ENCODE peak calls at places on chromosomes 2 and 18, in ten cellular contexts. U is glutamatergic neuron, G is A549, X is lower lobe of right lung, H is kidney, P is transverse colon, E is astrocyte of the spinal cord, N is GM23338, B is PC-3, L is GM12864. Y is an unnamed sample.

GRCh38 chr18:56715121-56715520 is 64.0 kb downstream of the WDR7 start:
- DNase-seq in L (no peak), U (no peak), G (no peak), H (no peak), B (no peak), N (no peak), X (no peak), P (no peak), E (no peak), Y (no peak)

GRCh38 chr18:22276334-22276713 is 106.9 kb downstream of the GATA6 start:
- DNase-seq in N (no peak), U (no peak), L (no peak), H (peak), B (no peak), X (no peak), G (no peak), E (no peak), P (no peak), Y (no peak)

GRCh38 chr2:32812316-32812715 is 134.4 kb upstream of the LTBP1 start:
- DNase-seq in G (no peak), U (no peak), P (no peak), L (no peak), E (no peak), H (no peak), B (no peak), N (no peak), X (no peak), Y (no peak)

GRCh38 chr2:241903121-241904010 is 33.8 kb downstream of the RTP5 start:
- DNase-seq in P (no peak), G (no peak), H (peak), X (peak), B (no peak), L (no peak), E (no peak), U (no peak), N (no peak), Y (no peak)

GRCh38 chr2:1277634-1278033 is 135.6 kb upstream of the TPO start:
- DNase-seq in U (no peak), N (no peak), H (no peak), L (no peak), X (no peak), P (no peak), E (no peak), G (no peak), B (no peak), Y (no peak)

GRCh38 chr2:217905395-217905794 is 97.4 kb downstream of the TNS1 start:
- DNase-seq in L (no peak), E (no peak), B (no peak), H (no peak), G (no peak), U (no peak), X (peak), P (no peak), N (no peak), Y (no peak)

GRCh38 chr2:43459455-43459854 is 136.4 kb downstream of the THADA start:
- DNase-seq in P (no peak), G (no peak), N (no peak), B (peak), X (no peak), E (peak), H (no peak), U (no peak), L (no peak), Y (no peak)

GRCh38 chr18:3495691-3496090 is 45.7 kb downstream of the TGIF1 start:
- DNase-seq in U (no peak), G (no peak), B (no peak), X (no peak), P (no peak), L (no peak), H (no peak), N (no peak), E (no peak), Y (no peak)

GRCh38 chr2:1082456-1083205 is 132.0 kb downstream of the SNTG2 start:
- DNase-seq in X (no peak), B (no peak), N (peak), P (no peak), L (no peak), H (no peak), U (peak), G (no peak), E (no peak), Y (no peak)

GRCh38 chr2:61426267-61426897 is 44.5 kb downstream of the USP34 start:
- DNase-seq in P (peak), U (peak), N (peak), L (peak), E (no peak), H (no peak), B (peak), X (peak), G (peak), Y (no peak)

GRCh38 chr2:233802132-233802815 is 24.1 kb downstream of the MROH2A start:
- DNase-seq in X (no peak), E (no peak), P (no peak), U (no peak), G (no peak), N (no peak), L (no peak), H (peak), B (no peak), Y (peak)

GRCh38 chr2:40434638-40435296 is 17.1 kb downstream of the SLC8A1 start:
- DNase-seq in E (peak), G (peak), N (no peak), X (no peak), L (no peak), B (peak), P (no peak), H (no peak), U (no peak), Y (no peak)

GRCh38 chr2:98935777-98936132 is 270 bp downstream of the CRACDL start:
- DNase-seq in N (no peak), G (no peak), P (no peak), L (no peak), H (peak), U (no peak), X (no peak), E (no peak), B (no peak), Y (no peak)

GRCh38 chr2:67516899-67517530 is 119.9 kb downstream of the ETAA1 start:
- DNase-seq in G (no peak), X (no peak), E (peak), H (no peak), P (no peak), U (no peak), L (no peak), B (no peak), N (no peak), Y (no peak)

GRCh38 chr18:62279561-62279960 is 45.5 kb upstream of the TNFRSF11A start:
- DNase-seq in P (no peak), H (no peak), L (no peak), X (no peak), B (no peak), U (no peak), G (no peak), E (no peak), N (peak), Y (no peak)

GRCh38 chr2:223642496-223642895 is 40.3 kb upstream of the SCG2 start:
- DNase-seq in L (no peak), E (no peak), X (no peak), P (no peak), N (no peak), B (no peak), H (no peak), U (no peak), G (no peak), Y (no peak)

GRCh38 chr2:50614056-50614455 is 417.9 kb downstream of the NRXN1 start:
- DNase-seq in N (no peak), L (no peak), G (no peak), H (no peak), B (peak), P (no peak), X (no peak), U (no peak), E (peak), Y (no peak)

GRCh38 chr18:56538756-56539155 is 99.6 kb downstream of the TXNL1 start:
- DNase-seq in N (no peak), G (no peak), U (no peak), B (no peak), L (no peak), P (no peak), E (no peak), X (no peak), H (no peak), Y (no peak)

GRCh38 chr2:235149240-235149641 is 197.4 kb downstream of the SH3BP4 start:
- DNase-seq in G (no peak), E (peak), L (no peak), X (no peak), H (no peak), N (no peak), B (no peak), U (no peak), P (no peak), Y (peak)

GRCh38 chr2:207216454-207216853 is 50.7 kb upstream of the KLF7 start:
- DNase-seq in U (peak), L (no peak), X (no peak), H (no peak), G (no peak), E (no peak), N (no peak), B (no peak), P (no peak), Y (no peak)

DNA sequence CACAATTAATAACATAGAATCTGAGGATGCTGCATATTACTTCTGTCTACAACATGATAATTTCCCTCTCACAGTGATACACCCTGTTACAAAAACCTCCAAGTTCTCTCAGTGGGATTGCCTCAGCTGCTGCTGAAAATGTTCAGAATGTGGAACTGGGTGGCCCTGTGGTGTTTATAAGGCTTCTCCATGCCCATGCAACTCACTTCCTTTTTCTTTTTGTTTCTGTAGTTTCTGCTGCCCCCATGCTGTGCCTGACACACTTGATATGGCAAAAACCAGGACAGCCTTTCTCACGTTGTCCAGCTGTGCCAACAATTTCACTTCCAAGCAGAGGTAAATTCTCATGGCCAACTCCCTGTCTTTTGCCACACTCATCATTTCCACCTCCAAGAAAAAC is 206.2 kb downstream of the RPIA start:
- DNase-seq in E (no peak), U (no peak), P (no peak), L (no peak), G (no peak), B (no peak), X (no peak), H (no peak), N (no peak), Y (no peak)
- TF ChIP-seq CTCF in E (no peak), U (no peak), P (no peak), L (no peak), G (no peak), B (no peak), X (no peak), H (no peak), N (no peak), Y (no peak)

DNA sequence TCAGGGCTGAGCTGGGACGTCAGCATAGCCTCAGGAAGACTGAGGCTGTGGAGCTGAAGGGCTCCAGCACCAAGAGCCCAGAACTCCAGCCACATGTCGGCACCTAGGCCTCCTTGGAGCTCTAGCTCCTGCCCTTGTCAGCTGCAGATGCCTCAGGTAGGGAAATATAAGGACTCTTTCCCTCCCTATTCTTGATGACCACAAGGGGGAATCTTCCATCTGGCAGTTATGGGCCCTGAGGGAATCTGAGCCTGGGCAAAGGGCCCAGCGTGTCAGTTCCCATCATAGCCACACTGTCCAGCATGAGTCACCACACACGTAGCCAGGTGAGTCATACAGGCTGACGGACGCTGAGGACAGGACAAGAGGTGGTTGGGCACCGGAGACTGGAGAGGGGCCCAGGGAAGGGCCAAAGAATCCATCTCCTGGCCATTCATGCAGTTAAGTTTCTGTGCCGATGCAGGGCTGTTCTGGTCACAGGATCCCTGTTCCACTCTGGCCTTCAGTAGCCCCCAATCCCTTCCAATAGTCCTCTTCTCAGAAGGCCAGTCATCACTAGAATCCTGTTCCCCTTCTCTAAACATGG is 1.8 kb downstream of the MPV17 start:
- DNase-seq in U (peak), H (peak), B (peak), L (no peak), G (peak), X (peak), E (peak), N (peak), P (peak), Y (no peak)
- TF ChIP-seq CTCF in U (peak), H (peak), B (peak), L (peak), G (peak), X (no peak), E (peak), N (peak), P (peak), Y (peak)

DNA sequence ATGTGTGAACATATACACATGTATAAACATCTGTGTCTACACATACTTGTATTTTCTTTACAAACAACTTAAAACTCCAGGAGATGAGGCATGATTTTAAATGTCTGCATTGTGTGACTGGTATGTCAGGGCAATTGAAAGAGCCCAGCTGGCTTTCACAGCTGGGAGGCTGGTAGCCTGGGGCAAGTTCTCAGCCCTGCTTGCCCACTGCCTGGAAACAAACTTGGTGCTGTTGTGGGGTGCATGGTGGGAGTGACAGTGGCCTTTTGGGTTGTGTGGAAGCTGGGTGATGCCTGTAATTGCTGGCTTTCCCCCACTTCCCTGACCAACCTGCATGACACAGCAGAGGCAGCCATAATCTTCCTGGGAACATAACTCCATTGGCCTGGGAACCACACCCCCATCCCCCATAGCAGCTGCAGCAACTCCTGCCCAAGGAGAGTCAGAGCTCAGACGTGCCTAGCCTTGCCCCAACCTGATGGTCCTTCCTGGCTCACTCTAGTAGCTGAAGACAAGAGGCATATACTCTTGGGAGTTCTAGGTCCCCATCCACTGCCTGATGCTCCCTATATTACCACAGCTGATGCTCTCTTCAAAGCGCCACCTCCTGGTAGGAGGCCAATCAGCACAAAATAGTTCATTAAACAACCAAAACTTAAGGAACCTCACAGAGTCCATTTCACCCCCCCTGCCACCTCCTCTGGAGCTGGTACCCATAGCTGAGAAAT is 158.4 kb downstream of the CERS6 start:
- DNase-seq in X (no peak), E (no peak), P (no peak), H (no peak), N (peak), B (peak), U (no peak), L (no peak), G (no peak), Y (no peak)
- TF ChIP-seq CTCF in X (no peak), E (peak), P (no peak), H (no peak), N (peak), B (peak), U (no peak), L (peak), G (no peak), Y (peak)

GRCh38 chr2:195495966-195496365 is 161.1 kb upstream of the SLC39A10 start:
- DNase-seq in G (no peak), P (no peak), X (no peak), L (no peak), E (no peak), U (no peak), B (no peak), H (no peak), N (no peak), Y (no peak)

GRCh38 chr2:195498839-195499490 is 158.1 kb upstream of the SLC39A10 start:
- DNase-seq in X (no peak), B (peak), L (no peak), H (no peak), U (no peak), G (no peak), E (peak), N (no peak), P (no peak), Y (no peak)

GRCh38 chr2:195500878-195501277 is 156.1 kb upstream of the SLC39A10 start:
- DNase-seq in L (no peak), B (no peak), U (no peak), N (no peak), E (no peak), P (no peak), H (no peak), X (no peak), G (no peak), Y (no peak)

GRCh38 chr2:195496991-195497390 is 160.0 kb upstream of the SLC39A10 start:
- DNase-seq in P (no peak), G (no peak), X (no peak), L (no peak), N (no peak), B (no peak), U (no peak), E (no peak), H (no peak), Y (no peak)

GRCh38 chr2:195498176-195498575 is 158.8 kb upstream of the SLC39A10 start:
- DNase-seq in G (no peak), X (no peak), B (peak), E (no peak), P (peak), L (peak), U (no peak), N (peak), H (no peak), Y (no peak)
- TF ChIP-seq CTCF in G (no peak), X (peak), B (peak), E (peak), P (no peak), L (peak), U (peak), N (peak), H (peak), Y (peak)

GRCh38 chr2:9737053-9737875 is 106.0 kb upstream of the TAF1B start:
- DNase-seq in G (peak), P (no peak), B (no peak), N (no peak), X (no peak), U (no peak), L (no peak), H (no peak), E (peak), Y (no peak)
- TF ChIP-seq CTCF in G (no peak), P (no peak), B (peak), N (peak), X (no peak), U (no peak), L (peak), H (peak), E (peak), Y (no peak)

GRCh38 chr2:216635171-216635570 is 2.0 kb downstream of the IGFBP2 start:
- DNase-seq in U (no peak), H (no peak), G (no peak), P (no peak), B (no peak), L (no peak), N (no peak), E (peak), X (no peak), Y (no peak)
- TF ChIP-seq CTCF in U (no peak), H (no peak), G (no peak), P (no peak), B (no peak), L (no peak), N (no peak), E (peak), X (no peak), Y (peak)

DNA sequence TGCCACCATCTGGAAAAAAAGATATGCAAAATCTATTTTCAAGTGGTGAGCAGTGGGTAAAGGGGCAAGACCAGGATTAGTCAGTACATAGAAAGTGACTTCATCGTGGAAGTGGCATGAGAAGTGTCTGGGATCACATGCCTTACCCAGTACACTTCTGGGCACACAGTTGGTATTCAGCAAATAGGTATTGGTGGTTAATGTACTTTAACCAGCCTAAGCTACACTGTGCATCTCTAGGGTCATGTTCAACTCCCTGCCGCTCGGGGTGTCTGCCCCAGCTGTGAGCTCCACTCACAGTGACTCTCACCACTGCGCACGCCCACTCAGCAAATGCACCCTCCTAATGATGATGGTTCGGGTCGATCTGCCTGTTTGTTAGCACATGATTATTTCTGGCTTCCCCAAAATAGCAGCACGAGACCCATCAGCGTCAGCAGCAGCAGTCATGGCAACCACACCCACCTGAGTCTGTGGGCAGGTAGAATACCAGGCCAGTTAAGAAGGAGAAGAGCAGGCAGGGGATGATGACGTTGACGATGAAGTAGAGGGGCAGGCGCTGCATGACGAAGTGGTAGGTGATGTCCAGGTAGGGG is 11.1 kb downstream of the CHRNA1 start:
- DNase-seq in H (no peak), P (no peak), E (no peak), U (no peak), B (peak), N (no peak), L (peak), X (no peak), G (no peak), Y (no peak)
- TF ChIP-seq CTCF in H (no peak), P (no peak), E (no peak), U (no peak), B (no peak), N (no peak), L (no peak), X (no peak), G (no peak), Y (no peak)

Y was measured in type B pancreatic cell.